ENCODE peak calls at places on chromosomes 3 and 15, in four cellular contexts. One of them, this sample, is unnamed.

GRCh38 chr3:38543602-38544001 is 47.5 kb downstream of the EXOG start:
- DNase-seq in small intestine: no peak
- DNase-seq in lower leg skin: no peak
- DNase-seq in heart left ventricle: peak; percentile 89
- DNase-seq in this sample: no peak

GRCh38 chr3:127822836-127823589 is 698 bp upstream of the MGLL start:
- DNase-seq in heart left ventricle: peak; percentile 80
- DNase-seq in small intestine: peak; percentile 64
- DNase-seq in lower leg skin: no peak
- DNase-seq in this sample: no peak

GRCh38 chr15:73900129-73900712 is 26.0 kb upstream of the LOXL1 start:
- DNase-seq in small intestine: no peak
- DNase-seq in heart left ventricle: no peak
- DNase-seq in lower leg skin: no peak
- DNase-seq in this sample: no peak

GRCh38 chr3:109355625-109356441 is 18.5 kb upstream of the DPPA4 start:
- DNase-seq in small intestine: no peak
- DNase-seq in heart left ventricle: no peak
- DNase-seq in lower leg skin: no peak
- DNase-seq in this sample: no peak

GRCh38 chr3:19065027-19065426 is 83.3 kb upstream of the KCNH8 start:
- DNase-seq in lower leg skin: no peak
- DNase-seq in small intestine: no peak
- DNase-seq in heart left ventricle: no peak
- DNase-seq in this sample: no peak

GRCh38 chr3:116270053-116270452 is 175.2 kb downstream of the LSAMP start:
- DNase-seq in heart left ventricle: no peak
- DNase-seq in small intestine: no peak
- DNase-seq in lower leg skin: no peak
- DNase-seq in this sample: no peak

GRCh38 chr3:48034000-48034516 is 17.8 kb upstream of the MAP4 start:
- DNase-seq in heart left ventricle: no peak
- DNase-seq in small intestine: no peak
- DNase-seq in lower leg skin: no peak
- DNase-seq in this sample: no peak

GRCh38 chr3:188370081-188370830 is 216.3 kb downstream of the LPP start:
- DNase-seq in lower leg skin: no peak
- DNase-seq in small intestine: peak; percentile 51
- DNase-seq in heart left ventricle: no peak
- DNase-seq in this sample: no peak

GRCh38 chr15:95644476-95644875 is 686.0 kb upstream of the NR2F2 start:
- DNase-seq in heart left ventricle: peak; percentile 33
- DNase-seq in lower leg skin: no peak
- DNase-seq in small intestine: no peak
- DNase-seq in this sample: no peak

GRCh38 chr3:165210132-165210531 is 13.9 kb upstream of the SLITRK3 start:
- DNase-seq in small intestine: no peak
- DNase-seq in heart left ventricle: no peak
- DNase-seq in lower leg skin: no peak
- DNase-seq in this sample: no peak

GRCh38 chr3:128432898-128433629 is 33.6 kb downstream of the DNAJB8 start:
- DNase-seq in lower leg skin: no peak
- DNase-seq in small intestine: no peak
- DNase-seq in heart left ventricle: no peak
- DNase-seq in this sample: no peak

GRCh38 chr3:107542665-107543064 is 19.9 kb downstream of the BBX start:
- DNase-seq in small intestine: no peak
- DNase-seq in lower leg skin: no peak
- DNase-seq in heart left ventricle: no peak
- DNase-seq in this sample: no peak

GRCh38 chr3:56131976-56132590 is 336.2 kb downstream of the ERC2 start:
- DNase-seq in lower leg skin: peak; percentile 25
- DNase-seq in heart left ventricle: no peak
- DNase-seq in small intestine: no peak
- DNase-seq in this sample: no peak

GRCh38 chr3:138114431-138114918 is 933 bp downstream of the DZIP1L start:
- DNase-seq in heart left ventricle: no peak
- DNase-seq in small intestine: no peak
- DNase-seq in lower leg skin: no peak
- DNase-seq in this sample: no peak

GRCh38 chr15:58403581-58403980 is 28.2 kb upstream of the LIPC start:
- DNase-seq in lower leg skin: no peak
- DNase-seq in small intestine: no peak
- DNase-seq in heart left ventricle: no peak
- DNase-seq in this sample: no peak

GRCh38 chr3:81778678-81779182 is 17.3 kb upstream of the GBE1 start:
- DNase-seq in heart left ventricle: no peak
- DNase-seq in lower leg skin: no peak
- DNase-seq in small intestine: no peak
- DNase-seq in this sample: no peak

GRCh38 chr3:10529809-10530208 is 24.4 kb upstream of the ATP2B2 start:
- DNase-seq in lower leg skin: no peak
- DNase-seq in small intestine: no peak
- DNase-seq in heart left ventricle: no peak
- DNase-seq in this sample: no peak

GRCh38 chr3:27134165-27134796 is 234.9 kb downstream of the NEK10 start:
- DNase-seq in heart left ventricle: peak; percentile 53
- DNase-seq in small intestine: peak; percentile 69
- DNase-seq in lower leg skin: peak; percentile 41
- DNase-seq in this sample: peak; percentile 41

GRCh38 chr3:132652640-132653270 is 6.9 kb downstream of the ACAD11 start:
- DNase-seq in small intestine: peak; percentile 76
- DNase-seq in heart left ventricle: no peak
- DNase-seq in lower leg skin: no peak
- DNase-seq in this sample: no peak

GRCh38 chr15:27835233-27835939 is 263.7 kb downstream of the OCA2 start:
- DNase-seq in small intestine: no peak
- DNase-seq in lower leg skin: no peak
- DNase-seq in heart left ventricle: no peak
- DNase-seq in this sample: no peak

GRCh38 chr3:13209334-13209733 is 136.1 kb upstream of the IQSEC1 start:
- DNase-seq in small intestine: no peak
- DNase-seq in lower leg skin: no peak
- DNase-seq in heart left ventricle: no peak
- DNase-seq in this sample: no peak

GRCh38 chr3:172647823-172648222 is 63.0 kb downstream of the NCEH1 start:
- DNase-seq in small intestine: no peak
- DNase-seq in lower leg skin: no peak
- DNase-seq in heart left ventricle: peak; percentile 33
- DNase-seq in this sample: no peak

GRCh38 chr15:81723758-81724157 is 322.1 kb downstream of the MEX3B start:
- DNase-seq in lower leg skin: peak; percentile 43
- DNase-seq in small intestine: no peak
- DNase-seq in heart left ventricle: no peak
- DNase-seq in this sample: no peak

GRCh38 chr3:41997702-41998551 is 36.0 kb upstream of the ULK4 start:
- DNase-seq in heart left ventricle: no peak
- DNase-seq in lower leg skin: no peak
- DNase-seq in small intestine: no peak
- DNase-seq in this sample: no peak

GRCh38 chr3:184741798-184742675 is 30.2 kb upstream of the MAGEF1 start:
- DNase-seq in lower leg skin: no peak
- DNase-seq in heart left ventricle: no peak
- DNase-seq in small intestine: no peak
- DNase-seq in this sample: no peak

GRCh38 chr15:95162069-95162468 is 930.7 kb downstream of the MCTP2 start:
- DNase-seq in heart left ventricle: no peak
- DNase-seq in small intestine: no peak
- DNase-seq in lower leg skin: no peak
- DNase-seq in this sample: no peak

GRCh38 chr3:33645060-33645841 is 72.8 kb downstream of the CLASP2 start:
- DNase-seq in lower leg skin: no peak
- DNase-seq in heart left ventricle: no peak
- DNase-seq in small intestine: peak; percentile 63
- DNase-seq in this sample: peak; percentile 58

GRCh38 chr3:186520436-186520835 is 23.7 kb downstream of the CRYGS start:
- DNase-seq in heart left ventricle: no peak
- DNase-seq in lower leg skin: no peak
- DNase-seq in small intestine: no peak
- DNase-seq in this sample: no peak

GRCh38 chr3:79326642-79327041 is 441.2 kb downstream of the ROBO1 start:
- DNase-seq in small intestine: no peak
- DNase-seq in heart left ventricle: no peak
- DNase-seq in lower leg skin: no peak
- DNase-seq in this sample: no peak

GRCh38 chr15:29889545-29890329 is 67.5 kb upstream of the TJP1 start:
- DNase-seq in small intestine: no peak
- DNase-seq in heart left ventricle: no peak
- DNase-seq in lower leg skin: no peak
- DNase-seq in this sample: no peak

GRCh38 chr3:23758253-23758838 is 47.4 kb upstream of the UBE2E1 start:
- DNase-seq in heart left ventricle: no peak
- DNase-seq in small intestine: no peak
- DNase-seq in lower leg skin: no peak
- DNase-seq in this sample: no peak

GRCh38 chr3:124963755-124964154 is 29.2 kb upstream of the MUC13 start:
- DNase-seq in small intestine: peak; percentile 93
- DNase-seq in heart left ventricle: no peak
- DNase-seq in lower leg skin: no peak
- DNase-seq in this sample: no peak

GRCh38 chr3:142723665-142723967 is 218 bp upstream of the TRPC1 start:
- DNase-seq in lower leg skin: no peak
- DNase-seq in heart left ventricle: no peak
- DNase-seq in small intestine: no peak
- DNase-seq in this sample: no peak

GRCh38 chr3:57079221-57079831 is 18.9 kb downstream of the SPATA12 start:
- DNase-seq in small intestine: peak; percentile 9
- DNase-seq in heart left ventricle: peak; percentile 43
- DNase-seq in lower leg skin: no peak
- DNase-seq in this sample: no peak

GRCh38 chr3:64871955-64872354 is 184.2 kb upstream of the ADAMTS9 start:
- DNase-seq in heart left ventricle: no peak
- DNase-seq in small intestine: no peak
- DNase-seq in lower leg skin: no peak
- DNase-seq in this sample: no peak

GRCh38 chr15:51262468-51262867 is 75.9 kb downstream of the CYP19A1 start:
- DNase-seq in small intestine: no peak
- DNase-seq in lower leg skin: no peak
- DNase-seq in heart left ventricle: no peak
- DNase-seq in this sample: no peak

GRCh38 chr15:34434627-34435305 is 2.8 kb downstream of the GOLGA8A start:
- DNase-seq in lower leg skin: no peak
- DNase-seq in small intestine: no peak
- DNase-seq in heart left ventricle: no peak
- DNase-seq in this sample: no peak
- H3K4me3 ChIP-seq in lower leg skin: no peak overlapping the region
- H3K4me3 ChIP-seq in small intestine: no peak overlapping the region
- H3K4me3 ChIP-seq in heart left ventricle: no peak overlapping the region
- H3K4me3 ChIP-seq in this sample: no peak overlapping the region

GRCh38 chr3:102235679-102236078 is 199.1 kb upstream of the ZPLD1 start:
- DNase-seq in lower leg skin: no peak
- DNase-seq in small intestine: peak; percentile 52
- DNase-seq in heart left ventricle: no peak
- DNase-seq in this sample: no peak
- H3K4me3 ChIP-seq in lower leg skin: no peak overlapping the region
- H3K4me3 ChIP-seq in small intestine: no peak overlapping the region
- H3K4me3 ChIP-seq in heart left ventricle: no peak overlapping the region
- H3K4me3 ChIP-seq in this sample: no peak overlapping the region

GRCh38 chr3:52301042-52301441 is 13.4 kb downstream of the GLYCTK start:
- DNase-seq in small intestine: no peak
- DNase-seq in heart left ventricle: no peak
- DNase-seq in lower leg skin: no peak
- DNase-seq in this sample: no peak

GRCh38 chr3:52298147-52299098 is 10.8 kb downstream of the GLYCTK start:
- DNase-seq in small intestine: no peak
- DNase-seq in heart left ventricle: no peak
- DNase-seq in lower leg skin: no peak
- DNase-seq in this sample: no peak

GRCh38 chr3:52299815-52300611 is 12.4 kb downstream of the GLYCTK start:
- DNase-seq in small intestine: peak; percentile 63
- DNase-seq in lower leg skin: no peak
- DNase-seq in heart left ventricle: peak; percentile 81
- DNase-seq in this sample: no peak

GRCh38 chr3:52297242-52298146 is 9.9 kb downstream of the GLYCTK start:
- DNase-seq in lower leg skin: no peak
- DNase-seq in small intestine: no peak
- DNase-seq in heart left ventricle: no peak
- DNase-seq in this sample: no peak

DNA sequence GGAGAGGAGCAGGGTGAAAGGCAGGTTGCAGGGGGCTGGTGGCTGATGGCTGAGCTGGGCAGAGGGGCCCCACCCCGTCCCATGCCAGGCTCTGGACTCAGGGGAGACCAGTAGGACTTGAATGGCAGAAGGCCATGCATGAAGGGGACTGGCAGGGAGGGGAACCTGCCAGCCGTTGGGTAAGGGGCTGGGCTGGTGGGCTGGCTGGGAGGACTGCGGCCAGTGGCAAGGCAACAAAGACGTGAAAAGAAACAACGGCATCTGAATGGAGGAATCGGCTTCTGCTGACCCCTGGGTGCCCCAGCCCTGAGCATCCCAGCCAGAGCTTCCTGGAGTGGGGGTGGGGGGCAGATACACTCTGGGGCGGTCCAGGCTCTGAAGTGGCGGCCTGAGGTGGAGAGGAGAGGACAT is 11.6 kb downstream of the GLYCTK start:
- DNase-seq in heart left ventricle: no peak
- DNase-seq in small intestine: no peak
- DNase-seq in lower leg skin: no peak
- DNase-seq in this sample: no peak
- H3K4me3 ChIP-seq in heart left ventricle: no peak overlapping the region
- H3K4me3 ChIP-seq in small intestine: no peak overlapping the region
- H3K4me3 ChIP-seq in lower leg skin: no peak overlapping the region
- H3K4me3 ChIP-seq in this sample: no peak overlapping the region

DNA sequence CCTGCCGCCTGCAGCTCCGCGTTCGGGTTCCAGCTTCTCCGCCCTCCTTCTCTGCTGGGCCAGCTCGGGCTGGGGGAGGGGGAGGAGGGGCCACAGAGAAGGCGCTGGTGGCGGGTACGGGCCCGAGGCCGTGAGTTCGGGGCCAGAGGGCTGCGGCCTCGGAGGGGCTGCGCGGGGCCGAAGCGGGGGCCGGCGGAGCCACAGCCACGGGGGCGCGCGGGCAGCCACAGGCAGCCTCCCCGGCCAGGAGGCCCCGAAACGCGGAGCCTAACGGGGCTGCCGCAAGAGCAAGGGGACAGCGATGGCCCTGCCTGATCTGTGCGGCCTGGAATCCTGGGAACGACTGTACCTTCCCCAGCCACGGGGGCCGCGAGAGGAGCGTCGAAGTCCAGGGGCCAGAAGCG is 8.6 kb upstream of the FRG2C start:
- DNase-seq in heart left ventricle: no peak
- DNase-seq in small intestine: no peak
- DNase-seq in lower leg skin: no peak
- DNase-seq in this sample: no peak
- H3K4me3 ChIP-seq in heart left ventricle: no peak overlapping the region
- H3K4me3 ChIP-seq in small intestine: no peak overlapping the region
- H3K4me3 ChIP-seq in lower leg skin: no peak overlapping the region
- H3K4me3 ChIP-seq in this sample: no peak overlapping the region

This sample was measured in CD4-positive, alpha-beta memory T cell.